ENCODE peak calls at places on chromosomes 16 and 17, in nine cellular contexts. W is CD8-positive, alpha-beta T cell; C is stomach; G is upper lobe of right lung; T is prostate gland; X is transverse colon; N is body of pancreas; K is left ventricle myocardium inferior; S is gastrocnemius medialis. U is an unnamed sample. For H3K4me1, the result is how much of the 10 kb centered on the place peaks cover.

GRCh38 chr16:88330971-88331890 is 51.5 kb upstream of the ZNF469 start:
- DNase-seq in W (no peak), C (no peak), G (no peak), T (no peak), X (no peak), N (no peak), K (no peak), S (no peak), U (no peak)

GRCh38 chr16:48500981-48501380 is 109.0 kb downstream of the N4BP1 start:
- DNase-seq in W (no peak), C (no peak), G (no peak), T (no peak), X (no peak), N (no peak), K (no peak), S (no peak), U (no peak)

GRCh38 chr17:32575865-32576264 is 89.1 kb downstream of the CDK5R1 start:
- DNase-seq in W (no peak), C (no peak), G (no peak), T (no peak), X (no peak), N (no peak), K (no peak), S (no peak), U (no peak)

GRCh38 chr17:44840936-44841335 is 6.7 kb upstream of the HIGD1B start:
- DNase-seq in W (no peak), C (no peak), G (no peak), T (no peak), X (no peak), N (no peak), K (no peak), S (no peak), U (no peak)

GRCh38 chr17:57871863-57872262 is 22.0 kb upstream of the MRPS23 start:
- DNase-seq in W (no peak), C (no peak), G (no peak), T (no peak), X (no peak), N (no peak), K (no peak), S (no peak), U (no peak)

GRCh38 chr16:8908779-8909468 is 26.8 kb downstream of the LITAFD start:
- DNase-seq in W (no peak), C (no peak), G (no peak), T (no peak), X (no peak), N (no peak), K (no peak), S (no peak), U (no peak)

GRCh38 chr17:21375757-21376584 is at the start of gene KCNJ12:
- DNase-seq in W (no peak), C (peak), G (no peak), T (no peak), X (peak), N (no peak), K (peak), S (no peak), U (no peak)

GRCh38 chr17:34797724-34798123 is 163.5 kb downstream of the CCT6B start:
- DNase-seq in W (peak), C (no peak), G (no peak), T (no peak), X (no peak), N (peak), K (no peak), S (no peak), U (no peak)

GRCh38 chr16:68715471-68715870 is 21.6 kb upstream of the CDH1 start:
- DNase-seq in W (no peak), C (no peak), G (no peak), T (no peak), X (peak), N (no peak), K (no peak), S (no peak), U (no peak)

GRCh38 chr17:47013341-47013740 is 34.3 kb upstream of the RPRML start:
- DNase-seq in W (no peak), C (no peak), G (no peak), T (no peak), X (no peak), N (no peak), K (no peak), S (no peak), U (no peak)

GRCh38 chr16:15704545-15704987 is 54.5 kb downstream of the NDE1 start:
- DNase-seq in W (peak), C (peak), G (no peak), T (peak), X (peak), N (peak), K (peak), S (peak), U (peak)

GRCh38 chr16:67169011-67169451 is 1.3 kb upstream of the NOL3 start:
- DNase-seq in W (no peak), C (no peak), G (no peak), T (no peak), X (no peak), N (no peak), K (no peak), S (no peak), U (no peak)
- H3K4me1 ChIP-seq in W (under half), C (half or more), G (half or more), T (under half), X (half or more), N (half or more), K (half or more), S (half or more), U (under half)

GRCh38 chr16:2841606-2842339 is 11.7 kb downstream of the ZG16B start:
- DNase-seq in W (peak), C (no peak), G (peak), T (no peak), X (no peak), N (no peak), K (peak), S (no peak), U (no peak)
- H3K4me3 ChIP-seq in W (peak), C (peak), G (no peak), T (no peak), X (peak), N (peak), K (peak), S (peak), U (no peak)

GRCh38 chr16:10078541-10078949 is 103.7 kb downstream of the GRIN2A start:
- DNase-seq in W (no peak), C (no peak), G (no peak), T (no peak), X (no peak), N (no peak), K (no peak), S (no peak), U (no peak)
- TF ChIP-seq CTCF in W (no peak), C (no peak), G (no peak), T (no peak), X (no peak), N (no peak), K (no peak), S (no peak), U (no peak)

GRCh38 chr16:25005445-25006306 is 9.5 kb downstream of the ARHGAP17 start:
- DNase-seq in W (no peak), C (no peak), G (no peak), T (no peak), X (no peak), N (no peak), K (no peak), S (no peak), U (no peak)
- H3K4me1 ChIP-seq in W (under half), C (half or more), G (under half), T (under half), X (half or more), N (under half), K (half or more), S (half or more), U (under half)

GRCh38 chr17:40112191-40112590 is 9.6 kb upstream of the MSL1 start:
- DNase-seq in W (no peak), C (no peak), G (no peak), T (no peak), X (no peak), N (peak), K (no peak), S (no peak), U (no peak)

GRCh38 chr17:40110026-40110425 is 9.6 kb upstream of the NR1D1 start:
- DNase-seq in W (no peak), C (no peak), G (no peak), T (no peak), X (no peak), N (no peak), K (no peak), S (no peak), U (no peak)

GRCh38 chr17:40112718-40113109 is 9.1 kb upstream of the MSL1 start:
- DNase-seq in W (no peak), C (no peak), G (no peak), T (no peak), X (no peak), N (no peak), K (no peak), S (no peak), U (peak)

GRCh38 chr17:40110457-40110856 is 10.1 kb upstream of the NR1D1 start:
- DNase-seq in W (no peak), C (no peak), G (no peak), T (no peak), X (no peak), N (peak), K (no peak), S (no peak), U (no peak)

GRCh38 chr17:40111221-40112128 is 10.3 kb upstream of the MSL1 start:
- DNase-seq in W (peak), C (peak), G (peak), T (peak), X (peak), N (peak), K (peak), S (peak), U (peak)
- H3K4me3 ChIP-seq in W (peak), C (no peak), G (peak), T (no peak), X (peak), N (no peak), K (peak), S (no peak), U (no peak)

GRCh38 chr17:8158267-8159031 is 4.3 kb downstream of the VAMP2 start:
- DNase-seq in W (peak), C (peak), G (peak), T (peak), X (peak), N (peak), K (peak), S (peak), U (peak)

GRCh38 chr17:8154608-8155152 is 2.5 kb upstream of the PER1 start:
- DNase-seq in W (no peak), C (no peak), G (no peak), T (no peak), X (no peak), N (no peak), K (no peak), S (no peak), U (no peak)

GRCh38 chr17:8153957-8154607 is 1.9 kb upstream of the PER1 start:
- DNase-seq in W (peak), C (peak), G (peak), T (peak), X (peak), N (peak), K (peak), S (peak), U (peak)

GRCh38 chr17:8155341-8156173 is 3.4 kb upstream of the PER1 start:
- DNase-seq in W (no peak), C (peak), G (no peak), T (peak), X (no peak), N (no peak), K (no peak), S (no peak), U (peak)

GRCh38 chr17:8156174-8156992 is 4.2 kb upstream of the PER1 start:
- DNase-seq in W (peak), C (peak), G (peak), T (peak), X (peak), N (peak), K (peak), S (peak), U (peak)
- TF ChIP-seq CTCF in W (no peak), C (peak), G (peak), T (no peak), X (no peak), N (no peak), K (no peak), S (no peak), U (peak)

GRCh38 chr16:4320030-4320429 is 4.2 kb downstream of the GLIS2 start:
- DNase-seq in W (no peak), C (no peak), G (no peak), T (no peak), X (no peak), N (no peak), K (peak), S (no peak), U (no peak)
- H3K4me1 ChIP-seq in W (under half), C (half or more), G (half or more), T (under half), X (half or more), N (half or more), K (half or more), S (under half), U (half or more)

GRCh38 chr16:3305109-3306068 is at the start of the genes TIGD7 and ZNF75A:
- DNase-seq in W (peak), C (peak), G (peak), T (peak), X (peak), N (peak), K (peak), S (peak), U (peak)

GRCh38 chr16:3306078-3306477 is 781 bp downstream of the ZNF75A start:
- DNase-seq in W (no peak), C (no peak), G (no peak), T (no peak), X (no peak), N (no peak), K (no peak), S (no peak), U (no peak)

GRCh38 chr16:3304370-3304769 is 860 bp downstream of the TIGD7 start:
- DNase-seq in W (no peak), C (no peak), G (no peak), T (no peak), X (no peak), N (no peak), K (no peak), S (no peak), U (no peak)
- H3K4me3 ChIP-seq in W (peak), C (peak), G (peak), T (peak), X (peak), N (no peak), K (peak), S (peak), U (peak)

U was measured in tibial nerve.